ENCODE peak calls at places on chromosomes 16 and 17, in six cellular contexts. F, G, Z, I, K and X are unnamed samples.
A peak's percentile ranks its signal among the peaks of the same experiment; 100 is the strongest.

GRCh38 chr17:64151016-64151368 is 21.0 kb upstream of the ERN1 start:
- DNase-seq in K (no peak), I (no peak), Z (no peak), G (no peak), F (no peak), X (no peak)

GRCh38 chr16:71859751-71860521 is 14.2 kb downstream of the ATXN1L start:
- DNase-seq in F (no peak), G (no peak), K (no peak), Z (no peak), I (no peak), X (no peak)

GRCh38 chr17:45581860-45582259 is 91.3 kb upstream of the PLEKHM1 start:
- DNase-seq in G (no peak), K (no peak), I (no peak), F (no peak), Z (no peak), X (no peak)

GRCh38 chr17:42865638-42866094 is 14.7 kb downstream of the AOC3 start:
- DNase-seq in G (no peak), F (no peak), I (no peak), K (no peak), Z (no peak), X (no peak)

GRCh38 chr16:49129935-49130334 is 151.7 kb downstream of the CBLN1 start:
- DNase-seq in I (no peak), G (no peak), K (no peak), F (no peak), Z (no peak), X (peak; percentile 77)

GRCh38 chr17:4003501-4004421 is 39.5 kb upstream of the ATP2A3 start:
- DNase-seq in K (no peak), Z (no peak), F (no peak), G (no peak), I (no peak), X (no peak)

GRCh38 chr16:81786321-81786720 is 7.2 kb downstream of the PLCG2 start:
- DNase-seq in F (no peak), Z (no peak), G (no peak), I (no peak), K (no peak), X (no peak)

GRCh38 chr16:3728424-3729160 is 11.3 kb upstream of the TRAP1 start:
- DNase-seq in I (no peak), G (no peak), F (no peak), K (no peak), Z (no peak), X (no peak)

GRCh38 chr16:72932050-72932449 is 115.9 kb downstream of the ZFHX3 start:
- DNase-seq in Z (no peak), I (no peak), G (no peak), F (no peak), K (no peak), X (no peak)

GRCh38 chr17:82216301-82217119 is 3.9 kb upstream of the CCDC57 start:
- DNase-seq in K (no peak), Z (peak; percentile 77), G (peak; percentile 90), I (no peak), F (peak; percentile 81), X (peak; percentile 92)

GRCh38 chr16:85564277-85565051 is 48.7 kb upstream of the GSE1 start:
- DNase-seq in K (no peak), G (peak; percentile 39), F (no peak), I (no peak), Z (peak; percentile 63), X (peak; percentile 42)

GRCh38 chr17:312476-313148 is 40.0 kb downstream of the RPH3AL start:
- DNase-seq in Z (no peak), F (no peak), G (no peak), I (no peak), K (no peak), X (no peak)

GRCh38 chr16:10765772-10766171 is 22.1 kb downstream of the NUBP1 start:
- DNase-seq in I (no peak), F (no peak), K (no peak), G (no peak), Z (no peak), X (no peak)

GRCh38 chr17:1460233-1460632 is 4.2 kb upstream of the CRK start:
- DNase-seq in Z (peak; percentile 86), G (peak; percentile 96), I (no peak), F (peak; percentile 76), K (no peak), X (peak; percentile 98)

GRCh38 chr17:81666092-81666341 is 388 bp downstream of the OXLD1 start:
- DNase-seq in Z (no peak), K (peak; percentile 82), I (no peak), F (no peak), G (no peak), X (no peak)

GRCh38 chr17:49616086-49616485 is 40.4 kb downstream of the NXPH3 start:
- DNase-seq in K (no peak), G (no peak), F (no peak), Z (no peak), I (no peak), X (no peak)

GRCh38 chr16:67040906-67041305 is 12.0 kb downstream of the CBFB start:
- DNase-seq in F (no peak), K (no peak), Z (no peak), G (no peak), I (peak; percentile 39), X (no peak)

GRCh38 chr16:75618782-75619181 is 4.3 kb downstream of the ADAT1 start:
- DNase-seq in I (no peak), G (no peak), K (no peak), Z (no peak), F (no peak), X (no peak)

GRCh38 chr17:45923511-45924268 is 29.3 kb downstream of the MAPT start:
- DNase-seq in K (no peak), Z (no peak), I (no peak), F (no peak), G (no peak), X (no peak)

GRCh38 chr17:50690887-50691549 is 16.7 kb downstream of the ANKRD40 start:
- DNase-seq in K (no peak), F (peak; percentile 5), I (no peak), G (no peak), Z (no peak), X (no peak)

GRCh38 chr17:4576729-4577322 is 7.5 kb upstream of the SMTNL2 start:
- DNase-seq in Z (no peak), K (peak; percentile 82), G (no peak), F (no peak), I (no peak), X (no peak)

GRCh38 chr17:28191018-28191417 is 128.0 kb upstream of the TMEM97 start:
- DNase-seq in Z (no peak), K (no peak), F (no peak), I (no peak), G (no peak), X (no peak)
- H3K4me3 ChIP-seq in Z (no peak overlapping the region), K (no peak overlapping the region), F (no peak overlapping the region), I (no peak overlapping the region), G (no peak overlapping the region), X (no peak overlapping the region)

DNA sequence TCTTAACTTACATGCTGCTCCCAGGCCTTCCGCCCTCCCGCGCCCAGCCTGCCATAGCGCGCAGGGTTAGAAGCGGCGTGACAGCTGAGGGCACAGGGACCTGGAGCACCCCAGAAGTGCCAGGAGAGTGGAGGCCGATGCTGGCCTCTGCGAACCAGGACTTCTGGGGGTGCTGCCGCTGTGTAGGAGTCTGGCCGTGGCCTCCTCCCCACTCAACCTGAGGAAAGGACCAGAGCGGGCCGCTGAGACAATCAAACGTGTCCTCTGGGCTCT is 1.9 kb upstream of the TMEM204 start:
- DNase-seq in Z (no peak), I (no peak), G (no peak), K (no peak), F (no peak), X (no peak)
- H3K27ac ChIP-seq in Z (peak overlapping the region; percentile 79), I (no peak overlapping the region), G (peak overlapping the region; percentile 59), K (no peak overlapping the region), F (peak overlapping the region; percentile 91), X (peak overlapping the region; percentile 63)

DNA sequence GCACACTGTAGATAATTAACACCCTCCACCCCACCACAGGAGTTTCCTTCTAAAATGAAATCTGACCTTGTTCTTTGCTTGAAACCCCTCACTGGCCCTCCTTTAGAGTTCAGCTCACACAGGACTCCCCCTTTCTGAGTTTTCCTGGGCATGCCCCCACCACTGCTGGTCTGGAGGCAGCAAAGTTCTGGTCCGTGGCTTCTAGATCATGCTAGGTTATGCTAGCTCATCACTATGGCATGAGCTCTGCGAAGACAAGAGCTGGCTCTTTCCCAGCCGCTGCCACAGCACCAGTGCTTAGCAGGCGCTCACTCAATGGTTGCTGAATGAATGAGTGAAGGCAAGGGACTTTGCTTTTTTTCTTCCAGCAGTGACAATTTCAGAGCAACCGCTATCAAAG is 80.9 kb upstream of the NOL11 start:
- DNase-seq in F (no peak), I (no peak), K (no peak), Z (no peak), G (peak; percentile 26), X (no peak)
- H3K4me3 ChIP-seq in F (no peak overlapping the region), I (no peak overlapping the region), K (no peak overlapping the region), Z (no peak overlapping the region), G (no peak overlapping the region), X (no peak overlapping the region)

GRCh38 chr16:68785715-68786114 is 48.6 kb downstream of the CDH1 start:
- DNase-seq in G (no peak), Z (no peak), I (no peak), F (no peak), K (no peak), X (no peak)

GRCh38 chr16:68792465-68793324 is 50.6 kb upstream of the TANGO6 start:
- DNase-seq in I (no peak), F (no peak), K (peak; percentile 85), Z (no peak), G (peak; percentile 51), X (peak; percentile 21)

GRCh38 chr16:68786685-68787418 is 49.8 kb downstream of the CDH1 start:
- DNase-seq in G (peak; percentile 82), I (no peak), Z (no peak), F (no peak), K (peak; percentile 90), X (no peak)

GRCh38 chr16:68790130-68790761 is 53.1 kb upstream of the TANGO6 start:
- DNase-seq in Z (no peak), I (no peak), K (peak; percentile 85), G (peak; percentile 51), F (no peak), X (peak; percentile 50)

DNA sequence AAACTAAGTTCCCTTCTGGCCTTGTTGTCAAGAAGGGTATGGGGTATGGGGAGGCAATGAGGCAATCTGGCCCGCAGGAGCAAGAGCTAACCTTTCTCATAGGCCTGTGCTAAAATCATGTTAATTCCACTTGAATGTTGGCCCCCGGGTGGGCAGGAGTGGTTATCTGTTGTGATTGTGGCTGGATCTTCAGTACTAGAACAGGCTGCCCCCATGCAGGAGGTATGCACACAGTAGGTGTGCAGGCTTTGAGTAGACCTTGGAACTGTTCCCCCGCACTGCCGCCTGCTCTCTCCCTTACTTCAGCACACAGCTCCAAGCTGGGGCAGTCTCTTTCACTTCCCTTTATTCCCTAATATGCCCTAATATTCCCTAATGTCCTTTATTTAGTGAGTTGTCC is 52.4 kb upstream of the TANGO6 start:
- DNase-seq in F (no peak), G (no peak), Z (no peak), I (no peak), K (no peak), X (no peak)
- H3K27ac ChIP-seq in F (peak overlapping the region; percentile 60), G (peak overlapping the region; percentile 84), Z (no peak overlapping the region), I (no peak overlapping the region), K (peak overlapping the region; percentile 94), X (peak overlapping the region; percentile 48)

GRCh38 chr16:78448658-78449327 is 349.3 kb downstream of the WWOX start:
- DNase-seq in Z (no peak), K (no peak), I (no peak), G (no peak), F (no peak), X (no peak)
- H3K4me3 ChIP-seq in Z (no peak overlapping the region), K (no peak overlapping the region), I (no peak overlapping the region), G (no peak overlapping the region), F (no peak overlapping the region), X (no peak overlapping the region)